ENCODE peak calls at places on chromosomes 13 and 19, in eight cellular contexts. One of them, this sample, is unnamed.

GRCh38 chr19:3683866-3684816 is 16.1 kb downstream of the PIP5K1C start:
- DNase-seq in brain microvascular endothelial cell: peak
- DNase-seq in AG04450: no peak
- DNase-seq in HFFc6: peak
- DNase-seq in cardiac muscle cell: no peak
- DNase-seq in tibial artery: no peak
- DNase-seq in GM06990: peak
- DNase-seq in psoas muscle: no peak
- DNase-seq in this sample: peak

GRCh38 chr13:50529154-50529882 is 314.2 kb downstream of the DLEU7 start:
- DNase-seq in brain microvascular endothelial cell: peak
- DNase-seq in AG04450: peak
- DNase-seq in HFFc6: no peak
- DNase-seq in cardiac muscle cell: peak
- DNase-seq in tibial artery: peak
- DNase-seq in GM06990: peak
- DNase-seq in psoas muscle: peak
- DNase-seq in this sample: peak

GRCh38 chr13:43572601-43573360 is 214.0 kb downstream of the ENOX1 start:
- DNase-seq in brain microvascular endothelial cell: peak
- DNase-seq in AG04450: no peak
- DNase-seq in HFFc6: peak
- DNase-seq in cardiac muscle cell: no peak
- DNase-seq in tibial artery: no peak
- DNase-seq in GM06990: no peak
- DNase-seq in psoas muscle: no peak
- DNase-seq in this sample: peak

GRCh38 chr13:77902319-77902963 is 16.2 kb downstream of the EDNRB start:
- DNase-seq in brain microvascular endothelial cell: no peak
- DNase-seq in AG04450: no peak
- DNase-seq in HFFc6: no peak
- DNase-seq in cardiac muscle cell: no peak
- DNase-seq in tibial artery: no peak
- DNase-seq in GM06990: no peak
- DNase-seq in psoas muscle: no peak
- DNase-seq in this sample: no peak

GRCh38 chr13:47038196-47038595 is 141.3 kb upstream of the HTR2A start:
- DNase-seq in brain microvascular endothelial cell: no peak
- DNase-seq in AG04450: no peak
- DNase-seq in HFFc6: no peak
- DNase-seq in cardiac muscle cell: no peak
- DNase-seq in tibial artery: no peak
- DNase-seq in GM06990: no peak
- DNase-seq in psoas muscle: no peak
- DNase-seq in this sample: peak

GRCh38 chr19:31559494-31559893 is 210.3 kb upstream of the TSHZ3 start:
- DNase-seq in brain microvascular endothelial cell: no peak
- DNase-seq in AG04450: no peak
- DNase-seq in HFFc6: no peak
- DNase-seq in cardiac muscle cell: no peak
- DNase-seq in tibial artery: no peak
- DNase-seq in GM06990: no peak
- DNase-seq in psoas muscle: no peak
- DNase-seq in this sample: no peak

GRCh38 chr13:113275387-113275786 is 21.7 kb upstream of the LAMP1 start:
- DNase-seq in brain microvascular endothelial cell: peak
- DNase-seq in AG04450: peak
- DNase-seq in HFFc6: peak
- DNase-seq in cardiac muscle cell: peak
- DNase-seq in tibial artery: no peak
- DNase-seq in GM06990: no peak
- DNase-seq in psoas muscle: peak
- DNase-seq in this sample: peak

GRCh38 chr19:7622933-7623685 is 6.2 kb downstream of the XAB2 start:
- DNase-seq in brain microvascular endothelial cell: no peak
- DNase-seq in AG04450: no peak
- DNase-seq in HFFc6: no peak
- DNase-seq in cardiac muscle cell: no peak
- DNase-seq in tibial artery: no peak
- DNase-seq in GM06990: no peak
- DNase-seq in psoas muscle: no peak
- DNase-seq in this sample: no peak

GRCh38 chr19:4851551-4852290 is 15.7 kb downstream of the PLIN3 start:
- DNase-seq in brain microvascular endothelial cell: peak
- DNase-seq in AG04450: no peak
- DNase-seq in HFFc6: peak
- DNase-seq in cardiac muscle cell: peak
- DNase-seq in tibial artery: peak
- DNase-seq in GM06990: peak
- DNase-seq in psoas muscle: peak
- DNase-seq in this sample: peak

GRCh38 chr13:33940898-33941297 is 122.9 kb downstream of the RFC3 start:
- DNase-seq in brain microvascular endothelial cell: no peak
- DNase-seq in AG04450: no peak
- DNase-seq in HFFc6: no peak
- DNase-seq in cardiac muscle cell: no peak
- DNase-seq in tibial artery: no peak
- DNase-seq in GM06990: no peak
- DNase-seq in psoas muscle: no peak
- DNase-seq in this sample: no peak

GRCh38 chr13:111401151-111401550 is 80.7 kb downstream of the TEX29 start:
- DNase-seq in brain microvascular endothelial cell: no peak
- DNase-seq in AG04450: no peak
- DNase-seq in HFFc6: no peak
- DNase-seq in cardiac muscle cell: no peak
- DNase-seq in tibial artery: no peak
- DNase-seq in GM06990: no peak
- DNase-seq in psoas muscle: no peak
- DNase-seq in this sample: no peak

GRCh38 chr19:44552324-44552723 is 22.8 kb upstream of the CEACAM20 start:
- DNase-seq in brain microvascular endothelial cell: peak
- DNase-seq in AG04450: no peak
- DNase-seq in HFFc6: peak
- DNase-seq in cardiac muscle cell: peak
- DNase-seq in tibial artery: no peak
- DNase-seq in GM06990: peak
- DNase-seq in psoas muscle: no peak
- DNase-seq in this sample: no peak

GRCh38 chr19:4115050-4115817 is 8.7 kb downstream of the MAP2K2 start:
- DNase-seq in brain microvascular endothelial cell: no peak
- DNase-seq in AG04450: no peak
- DNase-seq in HFFc6: no peak
- DNase-seq in cardiac muscle cell: peak
- DNase-seq in tibial artery: no peak
- DNase-seq in GM06990: peak
- DNase-seq in psoas muscle: no peak
- DNase-seq in this sample: no peak

GRCh38 chr19:434152-434960 is 25.4 kb upstream of the C2CD4C start:
- DNase-seq in brain microvascular endothelial cell: no peak
- DNase-seq in AG04450: no peak
- DNase-seq in HFFc6: no peak
- DNase-seq in cardiac muscle cell: no peak
- DNase-seq in tibial artery: no peak
- DNase-seq in GM06990: no peak
- DNase-seq in psoas muscle: no peak
- DNase-seq in this sample: no peak

GRCh38 chr19:435056-435706 is 25.7 kb downstream of the SHC2 start:
- DNase-seq in brain microvascular endothelial cell: no peak
- DNase-seq in AG04450: no peak
- DNase-seq in HFFc6: no peak
- DNase-seq in cardiac muscle cell: no peak
- DNase-seq in tibial artery: no peak
- DNase-seq in GM06990: no peak
- DNase-seq in psoas muscle: no peak
- DNase-seq in this sample: no peak

GRCh38 chr19:437027-437426 is 23.8 kb downstream of the SHC2 start:
- DNase-seq in brain microvascular endothelial cell: no peak
- DNase-seq in AG04450: no peak
- DNase-seq in HFFc6: no peak
- DNase-seq in cardiac muscle cell: no peak
- DNase-seq in tibial artery: no peak
- DNase-seq in GM06990: no peak
- DNase-seq in psoas muscle: no peak
- DNase-seq in this sample: no peak

GRCh38 chr19:436413-436950 is 24.4 kb downstream of the SHC2 start:
- DNase-seq in brain microvascular endothelial cell: no peak
- DNase-seq in AG04450: no peak
- DNase-seq in HFFc6: no peak
- DNase-seq in cardiac muscle cell: no peak
- DNase-seq in tibial artery: no peak
- DNase-seq in GM06990: no peak
- DNase-seq in psoas muscle: no peak
- DNase-seq in this sample: no peak

GRCh38 chr19:435707-436412 is 25.0 kb downstream of the SHC2 start:
- DNase-seq in brain microvascular endothelial cell: no peak
- DNase-seq in AG04450: no peak
- DNase-seq in HFFc6: no peak
- DNase-seq in cardiac muscle cell: no peak
- DNase-seq in tibial artery: no peak
- DNase-seq in GM06990: no peak
- DNase-seq in psoas muscle: no peak
- DNase-seq in this sample: no peak
- TF ChIP-seq CTCF in brain microvascular endothelial cell: no peak
- TF ChIP-seq CTCF in AG04450: no peak
- TF ChIP-seq CTCF in HFFc6: no peak
- TF ChIP-seq CTCF in cardiac muscle cell: no peak
- TF ChIP-seq CTCF in tibial artery: no peak
- TF ChIP-seq CTCF in GM06990: no peak
- TF ChIP-seq CTCF in psoas muscle: no peak
- TF ChIP-seq CTCF in this sample: no peak

DNA sequence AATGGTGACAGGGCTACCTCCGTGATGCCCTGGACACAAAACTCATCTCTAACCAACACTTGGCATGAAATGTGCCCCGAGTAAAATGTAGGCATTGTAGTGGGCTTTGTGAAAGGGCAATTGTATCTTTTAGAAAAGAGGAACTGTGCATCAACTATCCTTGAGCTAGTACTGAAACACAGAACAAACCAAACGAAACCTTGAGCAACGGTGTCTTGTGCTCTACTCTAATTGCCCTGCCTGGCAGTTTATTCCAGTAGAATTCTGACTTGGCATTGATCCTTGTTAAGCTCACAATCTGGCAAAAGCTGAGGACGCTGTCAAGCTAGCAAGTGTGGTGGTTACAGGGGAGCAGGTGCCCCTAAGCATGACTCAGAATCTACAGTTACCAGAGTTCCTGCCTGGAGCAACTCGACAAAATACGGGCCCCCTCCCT is 707.1 kb upstream of the SPRY2 start:
- DNase-seq in brain microvascular endothelial cell: no peak
- DNase-seq in AG04450: no peak
- DNase-seq in HFFc6: no peak
- DNase-seq in cardiac muscle cell: no peak
- DNase-seq in tibial artery: no peak
- DNase-seq in GM06990: no peak
- DNase-seq in psoas muscle: no peak
- DNase-seq in this sample: peak
- TF ChIP-seq CTCF in brain microvascular endothelial cell: no peak
- TF ChIP-seq CTCF in AG04450: no peak
- TF ChIP-seq CTCF in HFFc6: no peak
- TF ChIP-seq CTCF in cardiac muscle cell: no peak
- TF ChIP-seq CTCF in tibial artery: no peak
- TF ChIP-seq CTCF in GM06990: no peak
- TF ChIP-seq CTCF in psoas muscle: no peak
- TF ChIP-seq CTCF in this sample: no peak

DNA sequence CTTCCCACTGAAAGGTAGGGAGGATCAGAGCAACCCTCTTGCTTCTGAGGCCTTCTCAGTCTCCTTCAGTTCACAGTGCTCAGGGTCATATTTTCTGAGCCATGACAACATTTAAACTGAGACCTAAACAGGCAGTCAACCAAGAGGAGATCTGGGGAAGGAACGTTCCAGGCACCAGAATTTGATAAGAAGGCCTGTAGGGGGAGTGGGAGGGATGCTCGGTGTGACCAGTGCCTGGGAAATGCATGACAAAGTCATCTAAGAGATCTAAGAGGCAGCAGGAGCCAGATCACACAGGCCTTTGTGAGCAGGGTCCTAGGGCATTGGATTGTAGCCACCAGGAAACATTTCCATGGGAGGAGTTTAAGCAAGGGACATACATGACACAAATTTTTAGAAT is 71.6 kb downstream of the SHISA2 start:
- DNase-seq in brain microvascular endothelial cell: peak
- DNase-seq in AG04450: no peak
- DNase-seq in HFFc6: peak
- DNase-seq in cardiac muscle cell: peak
- DNase-seq in tibial artery: no peak
- DNase-seq in GM06990: no peak
- DNase-seq in psoas muscle: no peak
- DNase-seq in this sample: no peak
- TF ChIP-seq CTCF in brain microvascular endothelial cell: peak
- TF ChIP-seq CTCF in AG04450: peak
- TF ChIP-seq CTCF in HFFc6: peak
- TF ChIP-seq CTCF in cardiac muscle cell: peak
- TF ChIP-seq CTCF in tibial artery: no peak
- TF ChIP-seq CTCF in GM06990: peak
- TF ChIP-seq CTCF in psoas muscle: peak
- TF ChIP-seq CTCF in this sample: peak

GRCh38 chr19:10858204-10858828 is 10.1 kb downstream of the C19orf38 start:
- DNase-seq in brain microvascular endothelial cell: no peak
- DNase-seq in AG04450: no peak
- DNase-seq in HFFc6: no peak
- DNase-seq in cardiac muscle cell: peak
- DNase-seq in tibial artery: no peak
- DNase-seq in GM06990: no peak
- DNase-seq in psoas muscle: no peak
- DNase-seq in this sample: no peak

GRCh38 chr19:10863107-10863700 is 8.1 kb upstream of the CARM1 start:
- DNase-seq in brain microvascular endothelial cell: peak
- DNase-seq in AG04450: no peak
- DNase-seq in HFFc6: peak
- DNase-seq in cardiac muscle cell: peak
- DNase-seq in tibial artery: peak
- DNase-seq in GM06990: no peak
- DNase-seq in psoas muscle: peak
- DNase-seq in this sample: peak

GRCh38 chr19:10862561-10863106 is 8.7 kb upstream of the CARM1 start:
- DNase-seq in brain microvascular endothelial cell: no peak
- DNase-seq in AG04450: no peak
- DNase-seq in HFFc6: no peak
- DNase-seq in cardiac muscle cell: no peak
- DNase-seq in tibial artery: no peak
- DNase-seq in GM06990: no peak
- DNase-seq in psoas muscle: no peak
- DNase-seq in this sample: no peak

GRCh38 chr19:10864538-10864899 is 6.8 kb upstream of the CARM1 start:
- DNase-seq in brain microvascular endothelial cell: peak
- DNase-seq in AG04450: peak
- DNase-seq in HFFc6: peak
- DNase-seq in cardiac muscle cell: peak
- DNase-seq in tibial artery: peak
- DNase-seq in GM06990: no peak
- DNase-seq in psoas muscle: peak
- DNase-seq in this sample: peak

DNA sequence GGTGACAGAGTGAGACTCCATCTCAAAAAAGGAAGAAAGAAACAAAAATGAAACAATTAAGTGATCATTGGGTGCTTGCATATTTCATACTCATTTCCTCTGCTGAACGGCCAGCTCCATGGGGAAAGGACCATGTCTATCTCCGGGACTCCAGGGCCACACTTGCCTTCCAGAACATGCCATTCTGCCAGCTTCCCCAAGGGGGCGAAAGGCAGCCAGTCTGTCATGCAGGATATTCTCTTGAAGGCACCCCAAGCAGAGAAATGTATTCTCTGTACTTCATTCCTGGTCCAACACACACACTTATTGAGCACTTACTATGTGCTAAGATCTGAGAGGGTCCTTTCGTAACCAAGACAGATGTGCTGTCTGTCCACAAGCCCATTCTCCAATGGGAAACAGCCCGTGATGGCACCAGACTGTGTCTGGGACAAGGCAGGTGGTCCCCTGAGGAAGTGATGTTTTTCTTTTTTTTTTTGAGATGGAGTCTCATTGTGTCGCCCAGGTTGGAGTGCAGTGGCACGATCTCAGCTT is 10.2 kb upstream of the CARM1 start:
- DNase-seq in brain microvascular endothelial cell: peak
- DNase-seq in AG04450: no peak
- DNase-seq in HFFc6: no peak
- DNase-seq in cardiac muscle cell: peak
- DNase-seq in tibial artery: no peak
- DNase-seq in GM06990: no peak
- DNase-seq in psoas muscle: no peak
- DNase-seq in this sample: no peak
- TF ChIP-seq CTCF in brain microvascular endothelial cell: peak
- TF ChIP-seq CTCF in AG04450: peak
- TF ChIP-seq CTCF in HFFc6: peak
- TF ChIP-seq CTCF in cardiac muscle cell: peak
- TF ChIP-seq CTCF in tibial artery: no peak
- TF ChIP-seq CTCF in GM06990: peak
- TF ChIP-seq CTCF in psoas muscle: peak
- TF ChIP-seq CTCF in this sample: peak

This sample was measured in astrocyte of the spinal cord.